ENCODE peak calls at places on chromosomes 12 and 14, in nine cellular contexts. One of them, this sample, is unnamed.

GRCh38 chr14:92340938-92341337 is 18.0 kb downstream of the SLC24A4 start:
- DNase-seq in C1 segment of cervical spinal cord: no peak
- DNase-seq in Right ventricle myocardium inferior: no peak
- DNase-seq in nephron progenitor cell: no peak
- DNase-seq in LoVo: no peak
- DNase-seq in dermis blood vessel endothelial cell: no peak
- DNase-seq in left ventricle myocardium inferior: no peak
- DNase-seq in hypothalamus: no peak
- DNase-seq in upper lobe of right lung: no peak
- DNase-seq in this sample: no peak

GRCh38 chr14:68946423-68946822 is 32.7 kb downstream of the ACTN1 start:
- DNase-seq in C1 segment of cervical spinal cord: no peak
- DNase-seq in Right ventricle myocardium inferior: no peak
- DNase-seq in nephron progenitor cell: no peak
- DNase-seq in LoVo: no peak
- DNase-seq in dermis blood vessel endothelial cell: no peak
- DNase-seq in left ventricle myocardium inferior: no peak
- DNase-seq in hypothalamus: no peak
- DNase-seq in upper lobe of right lung: no peak
- DNase-seq in this sample: no peak

GRCh38 chr12:3834774-3835173 is 38.4 kb downstream of the PARP11 start:
- DNase-seq in C1 segment of cervical spinal cord: no peak
- DNase-seq in Right ventricle myocardium inferior: no peak
- DNase-seq in nephron progenitor cell: no peak
- DNase-seq in LoVo: no peak
- DNase-seq in dermis blood vessel endothelial cell: no peak
- DNase-seq in left ventricle myocardium inferior: no peak
- DNase-seq in hypothalamus: no peak
- DNase-seq in upper lobe of right lung: no peak
- DNase-seq in this sample: no peak

GRCh38 chr14:41607966-41608663 is 1.4 kb downstream of the LRFN5 start:
- DNase-seq in C1 segment of cervical spinal cord: no peak
- DNase-seq in Right ventricle myocardium inferior: no peak
- DNase-seq in nephron progenitor cell: peak; percentile 59
- DNase-seq in LoVo: no peak
- DNase-seq in dermis blood vessel endothelial cell: no peak
- DNase-seq in left ventricle myocardium inferior: no peak
- DNase-seq in hypothalamus: no peak
- DNase-seq in upper lobe of right lung: no peak
- DNase-seq in this sample: no peak

GRCh38 chr12:103840399-103840880 is 594 bp downstream of the NT5DC3 start:
- DNase-seq in C1 segment of cervical spinal cord: no peak
- DNase-seq in Right ventricle myocardium inferior: no peak
- DNase-seq in nephron progenitor cell: no peak
- DNase-seq in LoVo: no peak
- DNase-seq in dermis blood vessel endothelial cell: peak; percentile 14
- DNase-seq in left ventricle myocardium inferior: peak; percentile 22
- DNase-seq in hypothalamus: no peak
- DNase-seq in upper lobe of right lung: peak; percentile 65
- DNase-seq in this sample: no peak

GRCh38 chr14:99724196-99724891 is 40.2 kb downstream of the CYP46A1 start:
- DNase-seq in C1 segment of cervical spinal cord: no peak
- DNase-seq in Right ventricle myocardium inferior: peak; percentile 5
- DNase-seq in nephron progenitor cell: no peak
- DNase-seq in LoVo: no peak
- DNase-seq in dermis blood vessel endothelial cell: no peak
- DNase-seq in left ventricle myocardium inferior: no peak
- DNase-seq in hypothalamus: no peak
- DNase-seq in upper lobe of right lung: peak; percentile 40
- DNase-seq in this sample: no peak

GRCh38 chr14:76763362-76764041 is 2.2 kb downstream of the VASH1 start:
- DNase-seq in C1 segment of cervical spinal cord: no peak
- DNase-seq in Right ventricle myocardium inferior: no peak
- DNase-seq in nephron progenitor cell: no peak
- DNase-seq in LoVo: no peak
- DNase-seq in dermis blood vessel endothelial cell: no peak
- DNase-seq in left ventricle myocardium inferior: no peak
- DNase-seq in hypothalamus: no peak
- DNase-seq in upper lobe of right lung: no peak
- DNase-seq in this sample: no peak

GRCh38 chr14:91378945-91379932 is 38.4 kb downstream of the CCDC88C start:
- DNase-seq in C1 segment of cervical spinal cord: no peak
- DNase-seq in Right ventricle myocardium inferior: peak; percentile 44
- DNase-seq in nephron progenitor cell: no peak
- DNase-seq in LoVo: no peak
- DNase-seq in dermis blood vessel endothelial cell: no peak
- DNase-seq in left ventricle myocardium inferior: no peak
- DNase-seq in hypothalamus: no peak
- DNase-seq in upper lobe of right lung: no peak
- DNase-seq in this sample: no peak

This sample was measured in Caco-2.